ENCODE peak calls at places on chromosomes 11 and 22, in nine cellular contexts. N is adipocyte; K is choroid plexus epithelial cell; J is AG04450; C is GM23248; D is colonic mucosa; U is testis; Q is naive thymus-derived CD4-positive, alpha-beta T cell; E is thoracic aorta. Y is an unnamed sample.
A peak's percentile ranks its signal among the peaks of the same experiment; 100 is the strongest.

GRCh38 chr22:29704528-29705285 is 15.1 kb upstream of the CABP7 start:
- DNase-seq in K (peak; percentile 69), U (no peak), Q (no peak), D (peak; percentile 25), J (peak; percentile 24), E (no peak), N (peak; percentile 18), C (peak; percentile 68), Y (peak; percentile 23)

GRCh38 chr22:42074153-42074750 is at the start of gene PHETA2:
- DNase-seq in J (no peak), N (peak; percentile 75), E (no peak), Q (peak; percentile 46), K (peak; percentile 61), D (peak; percentile 65), C (peak; percentile 80), U (no peak), Y (peak; percentile 60)

GRCh38 chr11:45062974-45063635 is 83.3 kb upstream of the PRDM11 start:
- DNase-seq in K (no peak), N (no peak), Q (no peak), J (no peak), E (no peak), C (no peak), U (no peak), D (no peak), Y (no peak)

GRCh38 chr11:81002374-81002773 is 1561.5 kb upstream of the TENM4 start:
- DNase-seq in E (no peak), U (no peak), J (no peak), D (no peak), C (no peak), N (no peak), K (no peak), Q (no peak), Y (no peak)

GRCh38 chr22:47012589-47013365 is 250.3 kb downstream of the TBC1D22A start:
- DNase-seq in E (no peak), D (no peak), C (peak; percentile 8), Q (no peak), N (no peak), J (peak; percentile 2), U (no peak), K (peak; percentile 74), Y (peak; percentile 53)

GRCh38 chr11:10309163-10310093 is 4.6 kb downstream of the ADM start:
- DNase-seq in D (peak; percentile 78), Q (no peak), C (peak; percentile 79), E (no peak), N (peak; percentile 89), J (no peak), K (peak; percentile 93), U (peak; percentile 49), Y (peak; percentile 99)

GRCh38 chr22:21982338-21982965 is at the start of gene TOP3B:
- DNase-seq in J (peak; percentile 27), N (peak; percentile 92), K (peak; percentile 78), U (peak; percentile 85), E (no peak), C (peak; percentile 92), Q (peak; percentile 79), D (peak; percentile 83), Y (peak; percentile 74)

GRCh38 chr11:7576671-7577225 is 62.9 kb downstream of the PPFIBP2 start:
- DNase-seq in K (peak; percentile 39), N (peak; percentile 64), C (peak; percentile 71), U (peak; percentile 40), J (no peak), E (no peak), Q (no peak), D (peak; percentile 31), Y (peak; percentile 72)

GRCh38 chr11:76919887-76920746 is 59.4 kb downstream of the ACER3 start:
- DNase-seq in N (peak; percentile 95), D (peak; percentile 89), E (peak; percentile 64), Q (peak; percentile 74), K (peak; percentile 90), U (peak; percentile 88), J (peak; percentile 65), C (peak; percentile 93), Y (peak; percentile 87)

GRCh38 chr11:2703487-2704141 is 3.8 kb upstream of the KCNQ1OT1 start:
- DNase-seq in K (peak; percentile 34), N (peak; percentile 51), U (no peak), E (no peak), J (no peak), C (no peak), D (no peak), Q (no peak), Y (no peak)

GRCh38 chr11:40732107-40732506 is 727.3 kb downstream of the LRRC4C start:
- DNase-seq in Q (no peak), E (no peak), C (no peak), K (no peak), U (no peak), J (no peak), D (no peak), N (no peak), Y (no peak)

GRCh38 chr11:72072348-72072747 is 8.0 kb downstream of the NUMA1 start:
- DNase-seq in K (peak; percentile 86), N (peak; percentile 68), J (peak; percentile 42), Q (no peak), C (peak; percentile 86), E (no peak), D (no peak), U (no peak), Y (peak; percentile 86)

GRCh38 chr11:69567951-69568808 is 72.8 kb upstream of the CCND1 start:
- DNase-seq in C (peak; percentile 44), D (no peak), K (no peak), J (no peak), U (no peak), E (no peak), N (peak; percentile 25), Q (no peak), Y (peak; percentile 42)

GRCh38 chr11:100774859-100775258 is 87.8 kb downstream of the ARHGAP42 start:
- DNase-seq in E (no peak), K (no peak), N (no peak), D (no peak), J (no peak), U (no peak), Q (no peak), C (no peak), Y (no peak)

GRCh38 chr11:71488086-71488967 is 35.3 kb downstream of the NADSYN1 start:
- DNase-seq in Q (no peak), E (no peak), N (no peak), K (peak; percentile 67), C (no peak), U (peak; percentile 65), J (peak; percentile 32), D (no peak), Y (no peak)

GRCh38 chr22:50115693-50116092 is 25.9 kb downstream of the MOV10L1 start:
- DNase-seq in N (peak; percentile 28), Q (no peak), K (peak; percentile 28), J (no peak), D (no peak), U (peak; percentile 37), C (no peak), E (no peak), Y (peak; percentile 24)

GRCh38 chr11:36342327-36342726 is 46.2 kb downstream of the PRR5L start:
- DNase-seq in Q (no peak), E (no peak), J (no peak), K (no peak), U (no peak), C (no peak), N (no peak), D (no peak), Y (no peak)

DNA sequence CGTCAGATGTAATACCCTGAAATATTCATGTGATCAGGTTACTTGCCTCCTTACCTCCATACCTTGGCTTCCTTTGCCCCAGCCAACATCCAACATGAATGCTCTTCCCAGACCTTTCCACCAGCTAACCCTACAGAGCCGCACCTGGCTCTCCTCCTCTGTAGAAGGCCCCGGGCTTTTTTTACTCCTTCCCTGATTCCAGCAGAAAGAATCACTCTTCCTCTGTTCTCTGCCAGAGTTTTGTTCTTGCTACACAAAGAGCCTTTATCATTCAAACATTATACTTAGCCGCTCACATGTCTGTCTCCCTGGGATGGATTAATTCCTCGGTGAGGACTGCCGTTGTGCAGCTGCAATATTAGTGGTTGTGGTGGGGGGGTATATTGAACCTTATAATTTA is 116.8 kb upstream of the GRAMD1B start:
- DNase-seq in E (no peak), C (no peak), N (no peak), Q (no peak), K (no peak), J (no peak), U (no peak), D (no peak), Y (no peak)
- H3K4me3 ChIP-seq in E (no peak overlapping the region), C (no peak overlapping the region), N (no peak overlapping the region), Q (no peak overlapping the region), K (no peak overlapping the region), J (no peak overlapping the region), U (no peak overlapping the region), D (no peak overlapping the region), Y (no peak overlapping the region)

GRCh38 chr22:32909561-32910348 is 108.2 kb downstream of the TIMP3 start:
- DNase-seq in J (no peak), D (no peak), Q (no peak), E (no peak), N (no peak), U (no peak), K (no peak), C (no peak), Y (no peak)
- H3K4me3 ChIP-seq in J (no peak overlapping the region), D (no peak overlapping the region), Q (no peak overlapping the region), E (peak overlapping the region; percentile 42), N (no peak overlapping the region), U (no peak overlapping the region), K (no peak overlapping the region), C (no peak overlapping the region), Y (no peak overlapping the region)

DNA sequence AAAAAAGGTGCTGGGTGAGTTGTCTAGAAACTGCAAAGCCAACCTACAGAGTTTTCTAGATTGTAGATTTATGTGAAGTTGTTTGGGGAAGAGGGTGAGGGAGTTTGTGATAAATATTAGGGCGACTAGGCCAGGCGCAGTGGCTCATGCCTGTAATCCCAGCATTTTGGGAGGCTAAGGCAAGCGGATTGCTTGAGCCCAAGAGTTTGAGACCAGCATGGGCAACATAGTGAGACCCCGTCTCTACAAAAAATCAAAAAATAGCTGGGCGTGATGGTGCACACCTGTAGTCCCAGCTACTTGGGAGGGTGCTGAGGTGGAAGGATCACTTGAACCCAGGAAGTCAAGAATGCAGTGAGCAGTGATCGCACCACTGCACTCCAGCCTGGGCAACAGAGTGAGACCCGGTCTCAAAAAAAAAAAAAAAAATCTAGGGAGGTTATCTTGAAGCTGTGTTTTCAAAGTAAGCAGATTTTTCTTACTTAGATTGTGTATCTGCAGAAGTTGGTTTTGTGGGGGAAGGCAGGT is 844 bp downstream of the APOL6 start:
- DNase-seq in J (no peak), D (no peak), E (no peak), K (no peak), U (no peak), Q (no peak), C (no peak), N (no peak), Y (no peak)
- H3K4me3 ChIP-seq in J (peak overlapping the region; percentile 72), D (peak overlapping the region; percentile 76), E (peak overlapping the region; percentile 88), K (peak overlapping the region; percentile 80), U (peak overlapping the region; percentile 51), Q (peak overlapping the region; percentile 93), C (peak overlapping the region; percentile 96), N (peak overlapping the region; percentile 99), Y (peak overlapping the region; percentile 80)

DNA sequence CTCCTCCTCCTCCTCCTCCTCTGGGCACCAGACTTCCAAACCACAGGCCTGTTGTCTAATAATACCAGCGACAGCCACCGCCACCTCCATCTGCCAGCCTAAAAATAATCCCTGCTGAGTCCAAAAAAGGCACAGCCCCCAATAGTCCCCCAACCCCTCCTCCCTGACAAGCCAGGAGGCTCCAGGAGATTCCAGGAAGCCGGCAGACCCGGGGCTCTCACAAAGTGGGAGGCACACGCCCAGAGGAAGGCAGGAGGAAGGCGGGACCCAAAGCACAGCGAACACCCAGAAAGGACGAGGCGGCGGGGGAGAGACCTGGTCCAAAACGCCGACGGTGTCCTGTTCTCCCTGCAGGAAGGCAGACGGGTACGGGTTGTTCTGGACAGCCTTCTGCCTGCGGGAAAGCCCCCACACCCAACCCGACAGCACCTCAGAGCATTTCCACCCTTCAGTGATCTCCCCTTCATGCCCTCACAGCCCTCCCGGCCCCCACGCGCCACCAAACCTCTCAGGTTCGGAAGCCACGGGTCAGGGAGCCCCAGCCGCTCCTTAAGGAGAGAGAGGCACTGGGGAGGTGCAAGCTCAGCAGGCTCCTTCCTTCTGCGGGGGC is 5.8 kb downstream of the IGSF9B start:
- DNase-seq in Q (no peak), E (no peak), J (no peak), D (no peak), C (no peak), N (peak; percentile 22), K (no peak), U (no peak), Y (no peak)
- H3K4me3 ChIP-seq in Q (no peak overlapping the region), E (peak overlapping the region; percentile 70), J (no peak overlapping the region), D (no peak overlapping the region), C (peak overlapping the region; percentile 50), N (peak overlapping the region; percentile 72), K (no peak overlapping the region), U (peak overlapping the region; percentile 12), Y (no peak overlapping the region)

Y was measured in AG10803.